ENCODE peak calls at places on chromosomes 3 and 15, in seven cellular contexts. D is pancreas, S is endothelial cell of umbilical vein, W is mucosa of descending colon, I is AG09309, U is cardiac fibroblast, G is heart right ventricle. P is an unnamed sample.

GRCh38 chr3:177934001-177934891 is 602.0 kb upstream of the KCNMB2 start:
- DNase-seq in D (no peak), U (peak; percentile 87), S (peak; percentile 12), I (peak; percentile 81), G (no peak), W (no peak), P (no peak)

GRCh38 chr15:68526269-68526668 is 52.5 kb upstream of the CORO2B start:
- DNase-seq in W (no peak), D (no peak), U (peak; percentile 44), S (no peak), I (peak; percentile 53), G (no peak), P (peak; percentile 32)

GRCh38 chr3:114178770-114179368 is at the start of gene DRD3:
- DNase-seq in D (no peak), U (peak; percentile 57), G (peak; percentile 11), W (no peak), S (peak; percentile 33), I (no peak), P (peak; percentile 44)

GRCh38 chr3:14525685-14526631 is 14.2 kb downstream of the GRIP2 start:
- DNase-seq in D (no peak), I (peak; percentile 37), U (peak; percentile 43), G (no peak), W (no peak), S (no peak), P (peak; percentile 63)

GRCh38 chr3:134342269-134342668 is 32.0 kb downstream of the AMOTL2 start:
- DNase-seq in I (no peak), S (no peak), W (no peak), D (no peak), G (no peak), U (no peak), P (no peak)

GRCh38 chr3:82509951-82510603 is 748.6 kb upstream of the GBE1 start:
- DNase-seq in I (no peak), U (no peak), D (no peak), S (no peak), G (no peak), W (no peak), P (peak; percentile 34)

GRCh38 chr15:65163041-65163440 is 22.1 kb downstream of the CLPX start:
- DNase-seq in G (no peak), D (no peak), U (no peak), I (no peak), W (no peak), S (no peak), P (no peak)

GRCh38 chr15:50463423-50464358 is 39.5 kb downstream of the USP8 start:
- DNase-seq in U (peak; percentile 19), W (no peak), I (no peak), G (no peak), S (peak; percentile 36), D (no peak), P (no peak)

GRCh38 chr3:161372321-161373260 is 1.3 kb upstream of the SPTSSB start:
- DNase-seq in U (peak; percentile 6), I (no peak), W (peak; percentile 26), G (no peak), S (peak; percentile 27), D (peak; percentile 22), P (peak; percentile 36)

GRCh38 chr15:64460737-64461576 is 579 bp downstream of the ZNF609 start:
- DNase-seq in D (peak; percentile 38), G (peak; percentile 51), I (peak; percentile 56), W (peak; percentile 62), U (peak; percentile 88), S (peak; percentile 75), P (no peak)

GRCh38 chr15:88918738-88919137 is 5.6 kb upstream of the MFGE8 start:
- DNase-seq in U (peak; percentile 97), D (no peak), G (peak; percentile 74), I (peak; percentile 99), W (no peak), S (peak; percentile 12), P (peak; percentile 99)

GRCh38 chr15:49155110-49155833 is at the start of gene COPS2:
- DNase-seq in D (peak; percentile 95), U (peak; percentile 99), W (peak; percentile 93), I (peak; percentile 97), S (peak; percentile 99), G (peak; percentile 96), P (peak; percentile 99)
- TF ChIP-seq CTCF in D (no peak), U (no peak), W (no peak), I (no peak), S (no peak), G (no peak), P (no peak)

GRCh38 chr3:131553495-131554247 is 50.9 kb upstream of the MRPL3 start:
- DNase-seq in W (no peak), I (no peak), U (no peak), G (no peak), D (no peak), S (no peak), P (no peak)
- H3K4me3 ChIP-seq in W (no peak overlapping the region), I (no peak overlapping the region), U (no peak overlapping the region), G (no peak overlapping the region), D (no peak overlapping the region), S (no peak overlapping the region), P (no peak overlapping the region)

GRCh38 chr3:5217824-5218595 is 30.5 kb downstream of the EDEM1 start:
- DNase-seq in D (no peak), U (peak; percentile 77), G (no peak), W (no peak), I (no peak), S (no peak), P (no peak)
- TF ChIP-seq CTCF in D (no peak), U (no peak), G (no peak), W (no peak), I (no peak), S (no peak), P (no peak)

GRCh38 chr3:37216597-37217097 is 42.3 kb upstream of the LRRFIP2 start:
- DNase-seq in I (no peak), G (no peak), W (no peak), S (no peak), U (no peak), D (no peak), P (no peak)

GRCh38 chr3:37221407-37221806 is 47.0 kb upstream of the LRRFIP2 start:
- DNase-seq in W (no peak), U (peak; percentile 42), D (no peak), G (no peak), I (no peak), S (peak; percentile 32), P (peak; percentile 91)

GRCh38 chr3:37214076-37214475 is 39.7 kb upstream of the LRRFIP2 start:
- DNase-seq in U (no peak), S (no peak), W (no peak), D (no peak), I (no peak), G (no peak), P (peak; percentile 36)

GRCh38 chr3:37218206-37218605 is 43.8 kb upstream of the LRRFIP2 start:
- DNase-seq in S (no peak), D (no peak), U (no peak), W (no peak), I (no peak), G (peak; percentile 27), P (no peak)

DNA sequence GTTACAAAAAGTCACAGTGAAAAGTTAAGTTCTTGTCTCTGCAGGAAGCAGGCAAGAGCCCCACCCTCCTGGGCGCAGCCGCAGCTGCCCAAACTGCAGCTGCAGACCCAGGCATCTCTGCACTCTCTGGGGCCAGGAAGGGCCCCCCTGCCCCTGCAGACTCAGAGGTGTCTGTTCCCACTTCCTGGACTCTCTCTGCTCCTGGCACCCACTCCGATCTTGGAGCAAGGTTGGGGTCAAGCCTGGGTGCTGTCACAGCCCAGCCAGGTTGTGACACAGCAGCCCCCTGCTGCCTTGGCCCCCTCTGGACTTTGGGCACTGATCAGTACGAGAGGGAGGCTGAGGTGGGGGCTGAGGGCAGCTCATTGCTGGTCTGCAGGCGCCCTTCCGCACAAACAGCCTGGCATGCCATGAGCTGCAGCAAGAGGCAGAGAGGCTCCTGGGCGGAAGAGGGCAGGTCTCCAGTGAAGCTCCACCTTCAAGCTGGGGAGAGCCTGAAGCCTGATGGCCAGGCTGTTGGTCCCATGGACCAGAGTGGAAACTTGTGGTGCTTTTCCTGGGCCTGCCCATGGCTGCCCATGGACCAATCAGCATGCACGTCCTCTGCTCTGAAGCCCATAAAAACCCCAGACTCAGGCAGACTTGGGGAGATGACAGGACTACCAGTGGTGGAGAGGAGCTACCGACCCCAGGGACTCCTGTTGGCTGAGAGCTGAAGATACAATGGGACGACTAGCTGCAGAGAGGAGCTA is 42.9 kb upstream of the LRRFIP2 start:
- DNase-seq in U (no peak), D (no peak), G (no peak), I (no peak), S (no peak), W (no peak), P (no peak)
- H3K4me3 ChIP-seq in U (no peak overlapping the region), D (no peak overlapping the region), G (no peak overlapping the region), I (no peak overlapping the region), S (no peak overlapping the region), W (no peak overlapping the region), P (no peak overlapping the region)

GRCh38 chr3:11807651-11808050 is 39.0 kb downstream of the TAMM41 start:
- DNase-seq in G (no peak), I (peak; percentile 76), D (no peak), W (no peak), S (no peak), U (no peak), P (no peak)

GRCh38 chr3:11808231-11808630 is 38.5 kb downstream of the TAMM41 start:
- DNase-seq in G (no peak), W (no peak), D (no peak), S (no peak), U (no peak), I (no peak), P (no peak)

GRCh38 chr3:11799777-11800176 is 46.9 kb downstream of the TAMM41 start:
- DNase-seq in W (no peak), D (no peak), I (no peak), U (no peak), G (no peak), S (no peak), P (no peak)

GRCh38 chr3:11805716-11806115 is 41.0 kb downstream of the TAMM41 start:
- DNase-seq in G (no peak), W (no peak), I (no peak), S (no peak), D (no peak), U (no peak), P (no peak)

DNA sequence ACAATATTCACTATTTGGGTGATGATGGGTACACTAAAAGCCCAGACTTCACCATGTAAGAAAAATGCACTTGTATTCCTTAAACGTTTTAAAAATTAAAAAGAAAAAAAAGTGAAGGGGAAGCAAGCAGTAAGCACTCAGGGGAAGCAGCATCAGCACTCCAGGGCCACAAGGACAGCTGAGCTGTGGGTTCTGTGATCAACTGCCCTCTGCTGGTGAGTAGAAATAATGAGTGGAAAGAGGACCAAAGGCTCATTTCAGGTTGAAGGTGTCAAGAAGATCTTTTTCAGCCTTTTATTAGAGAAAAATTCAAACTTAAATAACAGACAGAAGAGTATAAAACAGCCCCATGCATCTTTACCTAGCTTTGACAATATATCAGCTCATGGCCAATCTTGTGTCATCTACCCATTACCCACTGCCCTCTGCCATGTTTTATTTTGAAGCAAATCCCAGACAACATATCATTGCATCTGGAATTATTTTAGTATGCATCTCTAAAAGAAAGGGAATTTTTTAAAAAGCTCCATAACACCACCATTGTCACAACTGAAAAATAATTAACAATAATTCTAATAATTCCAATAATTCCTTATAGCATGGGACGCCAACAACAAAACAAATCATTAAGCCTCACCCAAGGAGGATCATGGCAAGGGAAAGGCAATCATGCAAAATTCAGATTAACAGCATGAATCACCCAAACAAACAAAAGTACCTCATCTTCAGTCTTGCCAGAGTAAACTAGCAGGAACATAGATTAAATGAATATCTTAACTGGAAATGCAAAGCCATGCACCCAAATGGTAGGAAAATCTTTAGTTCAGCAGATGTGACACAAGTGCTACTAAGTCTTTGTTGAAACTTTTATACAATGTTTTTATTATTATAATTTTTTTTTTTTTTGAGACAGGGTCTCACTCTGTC is 42.4 kb downstream of the TAMM41 start:
- DNase-seq in G (peak; percentile 16), S (peak; percentile 53), D (peak; percentile 26), I (no peak), U (peak; percentile 78), W (no peak), P (peak; percentile 75)
- TF ChIP-seq CTCF in G (peak; percentile 76), S (peak; percentile 68), D (peak; percentile 73), I (peak; percentile 69), U (peak; percentile 82), W (peak; percentile 18), P (peak; percentile 84)

P was measured in epithelial cell of esophagus.